ENCODE peak calls at places on chromosomes 2 and 18, in seven cellular contexts. D is A549, A is AG09309, O is GM12865, W is RPMI7951, M is neuronal stem cell, Z is heart right ventricle. H is an unnamed sample.

GRCh38 chr2:119491776-119492525 is 32.3 kb downstream of the SCTR start:
- DNase-seq in W (peak), D (peak), O (no peak), Z (no peak), A (peak), M (no peak), H (peak)

GRCh38 chr2:72144746-72145657 is 2.7 kb downstream of the CYP26B1 start:
- DNase-seq in D (peak), A (no peak), M (peak), W (peak), Z (peak), O (no peak), H (no peak)

GRCh38 chr2:191410646-191411436 is 165.6 kb downstream of the MYO1B start:
- DNase-seq in D (no peak), W (no peak), M (no peak), Z (no peak), O (no peak), A (no peak), H (no peak)

GRCh38 chr2:60000681-60001080 is 552.8 kb downstream of the BCL11A start:
- DNase-seq in A (no peak), Z (no peak), D (no peak), W (no peak), M (no peak), O (no peak), H (no peak)

GRCh38 chr18:48739266-48740067 is 200.6 kb downstream of the CTIF start:
- DNase-seq in O (no peak), D (no peak), W (no peak), A (no peak), M (no peak), Z (no peak), H (no peak)

GRCh38 chr18:79416022-79416676 is 20.4 kb downstream of the NFATC1 start:
- DNase-seq in A (no peak), W (no peak), M (no peak), D (no peak), Z (peak), O (no peak), H (no peak)

GRCh38 chr2:9264301-9264700 is 57.7 kb downstream of the ASAP2 start:
- DNase-seq in A (no peak), W (no peak), Z (no peak), O (no peak), M (no peak), D (no peak), H (no peak)

GRCh38 chr2:1744446-1745170 is at the start of gene PXDN:
- DNase-seq in M (peak), A (no peak), D (no peak), O (no peak), W (peak), Z (peak), H (no peak)

GRCh38 chr2:45872211-45872610 is 220.7 kb downstream of the PRKCE start:
- DNase-seq in D (no peak), W (peak), M (no peak), Z (no peak), A (no peak), O (no peak), H (no peak)

GRCh38 chr2:167196461-167197252 is 308.4 kb downstream of the XIRP2 start:
- DNase-seq in D (no peak), Z (no peak), A (no peak), W (peak), O (peak), M (no peak), H (peak)

GRCh38 chr2:34031097-34031496 is 432.0 kb upstream of the FAM98A start:
- DNase-seq in W (peak), D (no peak), Z (no peak), M (no peak), A (no peak), O (no peak), H (no peak)

GRCh38 chr18:50659091-50660003 is 99.5 kb downstream of the MAPK4 start:
- DNase-seq in A (no peak), Z (no peak), W (peak), M (no peak), O (no peak), D (peak), H (no peak)

GRCh38 chr2:86319700-86320369 is 17.6 kb downstream of the REEP1 start:
- DNase-seq in A (no peak), O (no peak), W (no peak), D (no peak), Z (no peak), M (no peak), H (no peak)

GRCh38 chr18:3877678-3878077 is 427.7 kb downstream of the TGIF1 start:
- DNase-seq in W (no peak), Z (no peak), M (no peak), O (no peak), A (no peak), D (no peak), H (no peak)

GRCh38 chr2:142179686-142180085 is 48.9 kb upstream of the LRP1B start:
- DNase-seq in O (no peak), A (no peak), W (no peak), D (no peak), M (no peak), Z (no peak), H (no peak)

GRCh38 chr18:28183418-28184078 is 6.6 kb upstream of the CDH2 start:
- DNase-seq in D (no peak), A (peak), M (no peak), W (peak), O (no peak), Z (no peak), H (no peak)

GRCh38 chr2:97719362-97720155 is 6.2 kb downstream of the ZAP70 start:
- DNase-seq in M (no peak), D (no peak), A (no peak), W (no peak), Z (no peak), O (no peak), H (no peak)

GRCh38 chr2:109448946-109449788 is 164.6 kb downstream of the SEPTIN10 start:
- DNase-seq in O (peak), Z (peak), M (no peak), A (no peak), D (no peak), W (peak), H (no peak)

GRCh38 chr2:237393523-237393922 is 20.4 kb downstream of the COL6A3 start:
- DNase-seq in A (no peak), D (no peak), W (no peak), M (no peak), O (no peak), Z (no peak), H (no peak)

GRCh38 chr2:63840785-63841253 is 877 bp upstream of the UGP2 start:
- DNase-seq in D (peak), M (peak), A (peak), O (peak), Z (peak), W (peak), H (peak)

GRCh38 chr18:57095884-57096283 is 51.0 kb upstream of the BOD1L2 start:
- DNase-seq in M (no peak), A (no peak), D (no peak), Z (no peak), W (peak), O (no peak), H (no peak)

GRCh38 chr2:239905884-239906654 is 119.1 kb downstream of the NDUFA10 start:
- DNase-seq in O (no peak), M (no peak), A (no peak), Z (no peak), W (no peak), D (no peak), H (no peak)

GRCh38 chr2:233816771-233817170 is 37.6 kb downstream of the HJURP start:
- DNase-seq in Z (peak), O (no peak), D (no peak), A (no peak), M (no peak), W (no peak), H (no peak)

GRCh38 chr2:233247744-233248143 is 3.7 kb upstream of the ATG16L1 start:
- DNase-seq in M (no peak), D (peak), A (no peak), W (peak), Z (no peak), O (peak), H (no peak)

GRCh38 chr18:65298422-65298821 is 452.4 kb upstream of the CDH7 start:
- DNase-seq in W (no peak), Z (no peak), D (no peak), O (no peak), M (no peak), A (no peak), H (no peak)

GRCh38 chr2:217743407-217743806 is 259.4 kb downstream of the TNS1 start:
- DNase-seq in O (no peak), Z (no peak), W (no peak), A (no peak), M (no peak), D (no peak), H (no peak)